ENCODE peak calls at places on chromosomes 6 and 20, in nine cellular contexts. B is CD8-positive, alpha-beta T cell; G is ovary; D is NT2/D1; K is choroid plexus epithelial cell; L is fibroblast of the aortic adventitia; C is cardiac muscle cell; Z is mucosa of descending colon; J is cardiac fibroblast. M is an unnamed sample.

GRCh38 chr6:148998704-148999103 is 251.9 kb downstream of the UST start:
- DNase-seq in B (no peak), G (no peak), D (no peak), K (peak; percentile 35), L (no peak), C (no peak), Z (no peak), J (no peak), M (no peak)

GRCh38 chr6:4714961-4715501 is 61.2 kb upstream of the CDYL start:
- DNase-seq in B (no peak), G (no peak), D (no peak), K (no peak), L (no peak), C (no peak), Z (no peak), J (no peak), M (no peak)

GRCh38 chr6:27650620-27651370 is 177.9 kb upstream of the ZNF184 start:
- DNase-seq in B (no peak), G (no peak), D (peak; percentile 69), K (peak; percentile 75), L (peak; percentile 26), C (peak; percentile 74), Z (peak; percentile 26), J (peak; percentile 87), M (peak; percentile 85)

GRCh38 chr6:37668251-37668650 is 29.4 kb downstream of the MDGA1 start:
- DNase-seq in B (no peak), G (no peak), D (no peak), K (no peak), L (no peak), C (no peak), Z (no peak), J (peak; percentile 38), M (no peak)

GRCh38 chr6:54335871-54336270 is 27.6 kb downstream of the TINAG start:
- DNase-seq in B (no peak), G (no peak), D (peak; percentile 0), K (peak; percentile 75), L (peak; percentile 99), C (no peak), Z (no peak), J (peak; percentile 89), M (no peak)

GRCh38 chr20:32984196-32984595 is 20.0 kb downstream of the SUN5 start:
- DNase-seq in B (no peak), G (no peak), D (no peak), K (no peak), L (no peak), C (peak; percentile 62), Z (no peak), J (no peak), M (no peak)

GRCh38 chr20:36499723-36500501 is 41.4 kb upstream of the MYL9 start:
- DNase-seq in B (no peak), G (no peak), D (no peak), K (peak; percentile 65), L (no peak), C (no peak), Z (no peak), J (peak; percentile 56), M (no peak)

GRCh38 chr6:163965426-163966348 is 551.2 kb downstream of the QKI start:
- DNase-seq in B (no peak), G (no peak), D (no peak), K (peak; percentile 12), L (no peak), C (peak; percentile 55), Z (no peak), J (no peak), M (no peak)

GRCh38 chr6:164321297-164321696 is 906.8 kb downstream of the QKI start:
- DNase-seq in B (no peak), G (no peak), D (no peak), K (no peak), L (no peak), C (no peak), Z (no peak), J (no peak), M (no peak)

GRCh38 chr6:126696921-126697693 is 357.2 kb downstream of the CENPW start:
- DNase-seq in B (no peak), G (no peak), D (no peak), K (peak; percentile 32), L (peak; percentile 32), C (peak; percentile 67), Z (no peak), J (no peak), M (no peak)

GRCh38 chr6:157151989-157152388 is 171.3 kb downstream of the TMEM242 start:
- DNase-seq in B (no peak), G (no peak), D (no peak), K (peak; percentile 81), L (peak; percentile 90), C (no peak), Z (no peak), J (peak; percentile 71), M (no peak)

GRCh38 chr6:16130932-16131387 is 2.1 kb downstream of the MYLIP start:
- DNase-seq in B (no peak), G (peak; percentile 52), D (peak; percentile 6), K (peak; percentile 91), L (peak; percentile 84), C (peak; percentile 80), Z (peak; percentile 87), J (peak; percentile 78), M (peak; percentile 91)

GRCh38 chr6:165899592-165899991 is 236.6 kb upstream of the PDE10A start:
- DNase-seq in B (no peak), G (peak; percentile 9), D (no peak), K (no peak), L (no peak), C (no peak), Z (no peak), J (no peak), M (no peak)

GRCh38 chr20:5078399-5078958 is 41.3 kb downstream of the PCNA start:
- DNase-seq in B (peak; percentile 54), G (peak; percentile 36), D (no peak), K (peak; percentile 16), L (peak; percentile 73), C (no peak), Z (peak; percentile 87), J (peak; percentile 40), M (peak; percentile 98)
- H3K4me3 ChIP-seq in B (peak overlapping the region; percentile 44), G (no peak overlapping the region), D (no peak overlapping the region), K (no peak overlapping the region), L (peak overlapping the region; percentile 13), C (no peak overlapping the region), Z (no peak overlapping the region), J (no peak overlapping the region), M (no peak overlapping the region)

DNA sequence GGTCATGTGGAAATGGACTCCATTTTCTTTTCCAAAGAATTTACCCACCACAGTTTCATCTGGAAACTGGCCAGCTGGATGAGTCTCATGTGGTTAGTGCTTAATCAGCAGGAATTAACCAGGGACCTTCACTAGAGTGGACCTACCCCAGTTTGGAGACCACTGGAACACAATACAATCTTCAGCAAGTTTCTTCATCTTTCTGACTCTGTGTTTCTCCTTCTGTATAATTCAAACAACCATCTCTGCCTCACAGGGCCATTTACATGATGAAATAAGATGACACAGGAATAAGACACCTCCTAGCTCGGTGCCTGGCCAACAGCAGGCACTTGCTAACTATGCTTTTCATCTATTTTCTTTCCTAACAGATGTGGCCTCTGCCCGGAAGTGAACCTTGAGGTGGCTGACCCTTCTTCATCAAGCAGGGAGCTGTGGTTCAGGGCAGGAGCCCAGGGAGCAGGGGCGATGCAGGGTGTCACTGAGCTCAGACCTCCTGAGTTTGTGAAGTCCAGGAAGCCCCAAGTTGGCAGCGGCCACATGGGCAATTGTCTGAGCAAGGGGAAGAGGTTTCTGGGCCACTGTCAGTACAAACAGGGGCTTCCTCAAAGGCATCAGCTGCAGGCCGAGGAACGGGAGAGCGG is 98.8 kb downstream of the SOD2 start:
- DNase-seq in B (no peak), G (no peak), D (no peak), K (peak; percentile 57), L (peak; percentile 53), C (no peak), Z (no peak), J (peak; percentile 49), M (no peak)
- H3K4me3 ChIP-seq in B (no peak overlapping the region), G (no peak overlapping the region), D (no peak overlapping the region), K (no peak overlapping the region), L (no peak overlapping the region), C (no peak overlapping the region), Z (no peak overlapping the region), J (no peak overlapping the region), M (no peak overlapping the region)

DNA sequence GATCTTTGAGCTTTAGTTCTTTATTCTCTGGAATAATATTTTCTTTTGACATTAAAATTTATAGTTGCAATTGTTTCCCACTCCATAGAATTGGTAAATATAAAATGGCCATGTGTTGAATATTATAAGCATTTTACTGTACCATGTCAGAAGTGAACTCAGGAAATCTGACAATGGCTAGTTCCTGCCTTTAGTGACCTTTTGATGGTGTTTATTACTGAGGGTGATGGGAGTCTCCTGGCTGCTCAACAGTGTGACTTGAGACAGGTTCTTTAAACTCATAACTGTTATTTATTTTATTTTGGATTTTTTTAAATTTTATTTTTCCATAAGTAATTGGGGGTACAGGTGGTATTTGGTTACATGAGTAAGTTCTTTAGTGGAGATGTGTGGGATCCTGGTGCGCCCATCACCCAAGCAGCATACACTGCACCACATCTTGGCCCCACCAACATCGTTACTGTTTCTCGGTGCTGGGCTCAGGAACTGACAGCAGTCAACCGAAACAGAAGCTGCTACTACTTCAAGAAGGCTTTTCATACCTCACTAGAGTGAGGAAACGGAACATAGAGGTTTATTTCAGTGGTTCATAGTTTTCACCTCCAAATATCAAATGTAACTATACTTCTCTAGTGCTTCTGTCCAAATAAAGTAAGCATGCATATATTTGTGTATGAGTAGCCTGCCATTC is 90.4 kb downstream of the PLEKHG1 start:
- DNase-seq in B (no peak), G (no peak), D (no peak), K (no peak), L (no peak), C (no peak), Z (no peak), J (no peak), M (peak; percentile 56)
- H3K4me3 ChIP-seq in B (no peak overlapping the region), G (no peak overlapping the region), D (no peak overlapping the region), K (no peak overlapping the region), L (no peak overlapping the region), C (no peak overlapping the region), Z (no peak overlapping the region), J (no peak overlapping the region), M (no peak overlapping the region)

GRCh38 chr20:57619053-57619831 is 984 bp downstream of the ZBP1 start:
- DNase-seq in B (peak; percentile 45), G (no peak), D (no peak), K (no peak), L (no peak), C (no peak), Z (peak; percentile 52), J (no peak), M (peak; percentile 93)

GRCh38 chr20:57620274-57620990 is at the start of gene ZBP1:
- DNase-seq in B (no peak), G (no peak), D (no peak), K (no peak), L (no peak), C (no peak), Z (peak; percentile 77), J (no peak), M (peak; percentile 93)

GRCh38 chr20:57618091-57618765 is 2.0 kb downstream of the ZBP1 start:
- DNase-seq in B (no peak), G (no peak), D (no peak), K (no peak), L (no peak), C (no peak), Z (peak; percentile 51), J (no peak), M (no peak)

GRCh38 chr20:57617079-57617795 is 3.0 kb downstream of the ZBP1 start:
- DNase-seq in B (no peak), G (no peak), D (no peak), K (no peak), L (no peak), C (no peak), Z (no peak), J (no peak), M (no peak)

DNA sequence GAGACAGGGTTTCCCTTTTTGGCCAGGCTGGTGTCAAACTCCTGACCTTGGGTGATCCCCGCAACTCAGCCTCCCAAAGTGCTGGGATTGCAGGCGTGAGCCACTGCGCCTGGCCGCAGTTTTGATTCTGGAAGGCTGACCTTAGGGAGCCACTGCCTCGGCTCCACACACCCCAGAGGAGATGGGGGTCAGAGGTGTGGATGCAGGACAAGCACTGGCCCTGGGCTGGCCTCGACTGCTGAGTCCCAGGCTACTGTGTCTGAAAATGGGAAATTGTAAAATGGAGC is 1.5 kb downstream of the ZBP1 start:
- DNase-seq in B (no peak), G (no peak), D (no peak), K (no peak), L (no peak), C (no peak), Z (no peak), J (no peak), M (no peak)
- H3K4me3 ChIP-seq in B (peak overlapping the region; percentile 51), G (no peak overlapping the region), D (no peak overlapping the region), K (no peak overlapping the region), L (no peak overlapping the region), C (no peak overlapping the region), Z (no peak overlapping the region), J (no peak overlapping the region), M (peak overlapping the region; percentile 53)